ENCODE peak calls at places on chromosomes 13 and 19, in nine cellular contexts. One of them, this sample, is unnamed.

GRCh38 chr13:60583911-60584753 is 187.1 kb downstream of the TDRD3 start:
- DNase-seq in GM12865: peak; percentile 5
- DNase-seq in cardiac fibroblast: peak; percentile 72
- DNase-seq in fibroblast of pulmonary artery: peak; percentile 66
- DNase-seq in sigmoid colon: no peak
- DNase-seq in nephron progenitor cell: no peak
- DNase-seq in A549: peak; percentile 6
- DNase-seq in mesothelial cell of epicardium: no peak
- DNase-seq in brain microvascular endothelial cell: peak; percentile 91
- DNase-seq in this sample: no peak

GRCh38 chr19:28437390-28438346 is 775.3 kb downstream of the UQCRFS1 start:
- DNase-seq in GM12865: no peak
- DNase-seq in cardiac fibroblast: no peak
- DNase-seq in fibroblast of pulmonary artery: no peak
- DNase-seq in sigmoid colon: no peak
- DNase-seq in nephron progenitor cell: no peak
- DNase-seq in A549: no peak
- DNase-seq in mesothelial cell of epicardium: no peak
- DNase-seq in brain microvascular endothelial cell: no peak
- DNase-seq in this sample: no peak

GRCh38 chr13:73622375-73622774 is 511.8 kb downstream of the KLF12 start:
- DNase-seq in GM12865: no peak
- DNase-seq in cardiac fibroblast: peak; percentile 10
- DNase-seq in fibroblast of pulmonary artery: peak; percentile 25
- DNase-seq in sigmoid colon: no peak
- DNase-seq in nephron progenitor cell: no peak
- DNase-seq in A549: no peak
- DNase-seq in mesothelial cell of epicardium: no peak
- DNase-seq in brain microvascular endothelial cell: no peak
- DNase-seq in this sample: no peak

GRCh38 chr13:73715114-73715909 is 418.9 kb downstream of the KLF12 start:
- DNase-seq in GM12865: peak; percentile 67
- DNase-seq in cardiac fibroblast: no peak
- DNase-seq in fibroblast of pulmonary artery: no peak
- DNase-seq in sigmoid colon: no peak
- DNase-seq in nephron progenitor cell: no peak
- DNase-seq in A549: no peak
- DNase-seq in mesothelial cell of epicardium: no peak
- DNase-seq in brain microvascular endothelial cell: no peak
- DNase-seq in this sample: peak; percentile 39

GRCh38 chr13:36778083-36778671 is 40.8 kb upstream of the RFXAP start:
- DNase-seq in GM12865: peak; percentile 54
- DNase-seq in cardiac fibroblast: peak; percentile 38
- DNase-seq in fibroblast of pulmonary artery: peak; percentile 22
- DNase-seq in sigmoid colon: no peak
- DNase-seq in nephron progenitor cell: peak; percentile 54
- DNase-seq in A549: no peak
- DNase-seq in mesothelial cell of epicardium: no peak
- DNase-seq in brain microvascular endothelial cell: peak; percentile 72
- DNase-seq in this sample: no peak

GRCh38 chr19:41959056-41960053 is at the start of gene RABAC1:
- DNase-seq in GM12865: peak; percentile 93
- DNase-seq in cardiac fibroblast: peak; percentile 90
- DNase-seq in fibroblast of pulmonary artery: peak; percentile 92
- DNase-seq in sigmoid colon: peak; percentile 94
- DNase-seq in nephron progenitor cell: peak; percentile 91
- DNase-seq in A549: peak; percentile 97
- DNase-seq in mesothelial cell of epicardium: peak; percentile 80
- DNase-seq in brain microvascular endothelial cell: peak; percentile 89
- DNase-seq in this sample: peak; percentile 72

GRCh38 chr13:101845501-101846012 is 393.1 kb downstream of the ITGBL1 start:
- DNase-seq in GM12865: no peak
- DNase-seq in cardiac fibroblast: no peak
- DNase-seq in fibroblast of pulmonary artery: no peak
- DNase-seq in sigmoid colon: no peak
- DNase-seq in nephron progenitor cell: no peak
- DNase-seq in A549: no peak
- DNase-seq in mesothelial cell of epicardium: no peak
- DNase-seq in brain microvascular endothelial cell: peak; percentile 44
- DNase-seq in this sample: no peak

GRCh38 chr13:43339843-43340550 is 316.6 kb downstream of the DNAJC15 start:
- DNase-seq in GM12865: no peak
- DNase-seq in cardiac fibroblast: no peak
- DNase-seq in fibroblast of pulmonary artery: no peak
- DNase-seq in sigmoid colon: no peak
- DNase-seq in nephron progenitor cell: no peak
- DNase-seq in A549: no peak
- DNase-seq in mesothelial cell of epicardium: no peak
- DNase-seq in brain microvascular endothelial cell: no peak
- DNase-seq in this sample: no peak

GRCh38 chr13:31261241-31261640 is 61.5 kb downstream of the B3GLCT start:
- DNase-seq in GM12865: no peak
- DNase-seq in cardiac fibroblast: no peak
- DNase-seq in fibroblast of pulmonary artery: no peak
- DNase-seq in sigmoid colon: no peak
- DNase-seq in nephron progenitor cell: no peak
- DNase-seq in A549: no peak
- DNase-seq in mesothelial cell of epicardium: no peak
- DNase-seq in brain microvascular endothelial cell: no peak
- DNase-seq in this sample: no peak

GRCh38 chr13:100088648-100089601 is at the start of gene PCCA:
- DNase-seq in GM12865: peak; percentile 95
- DNase-seq in cardiac fibroblast: peak; percentile 95
- DNase-seq in fibroblast of pulmonary artery: peak; percentile 93
- DNase-seq in sigmoid colon: peak; percentile 97
- DNase-seq in nephron progenitor cell: peak; percentile 99
- DNase-seq in A549: peak; percentile 84
- DNase-seq in mesothelial cell of epicardium: peak; percentile 80
- DNase-seq in brain microvascular endothelial cell: peak; percentile 94
- DNase-seq in this sample: peak; percentile 74

GRCh38 chr13:78100481-78100880 is 181.8 kb upstream of the EDNRB start:
- DNase-seq in GM12865: no peak
- DNase-seq in cardiac fibroblast: no peak
- DNase-seq in fibroblast of pulmonary artery: no peak
- DNase-seq in sigmoid colon: no peak
- DNase-seq in nephron progenitor cell: no peak
- DNase-seq in A549: no peak
- DNase-seq in mesothelial cell of epicardium: no peak
- DNase-seq in brain microvascular endothelial cell: no peak
- DNase-seq in this sample: no peak
- TF ChIP-seq CTCF in GM12865: no peak
- TF ChIP-seq CTCF in cardiac fibroblast: no peak
- TF ChIP-seq CTCF in fibroblast of pulmonary artery: no peak
- TF ChIP-seq CTCF in sigmoid colon: no peak
- TF ChIP-seq CTCF in nephron progenitor cell: no peak
- TF ChIP-seq CTCF in A549: no peak
- TF ChIP-seq CTCF in mesothelial cell of epicardium: no peak
- TF ChIP-seq CTCF in brain microvascular endothelial cell: no peak
- TF ChIP-seq CTCF in this sample: no peak

GRCh38 chr13:112058519-112058873 is 8.5 kb upstream of the SOX1 start:
- DNase-seq in GM12865: no peak
- DNase-seq in cardiac fibroblast: no peak
- DNase-seq in fibroblast of pulmonary artery: no peak
- DNase-seq in sigmoid colon: no peak
- DNase-seq in nephron progenitor cell: no peak
- DNase-seq in A549: no peak
- DNase-seq in mesothelial cell of epicardium: no peak
- DNase-seq in brain microvascular endothelial cell: no peak
- DNase-seq in this sample: no peak
- TF ChIP-seq CTCF in GM12865: no peak
- TF ChIP-seq CTCF in cardiac fibroblast: no peak
- TF ChIP-seq CTCF in fibroblast of pulmonary artery: no peak
- TF ChIP-seq CTCF in sigmoid colon: no peak
- TF ChIP-seq CTCF in nephron progenitor cell: no peak
- TF ChIP-seq CTCF in A549: no peak
- TF ChIP-seq CTCF in mesothelial cell of epicardium: no peak
- TF ChIP-seq CTCF in brain microvascular endothelial cell: no peak
- TF ChIP-seq CTCF in this sample: no peak

GRCh38 chr13:76016799-76017198 is 380.7 kb downstream of the LMO7 start:
- DNase-seq in GM12865: peak; percentile 52
- DNase-seq in cardiac fibroblast: peak; percentile 40
- DNase-seq in fibroblast of pulmonary artery: peak; percentile 46
- DNase-seq in sigmoid colon: no peak
- DNase-seq in nephron progenitor cell: peak; percentile 7
- DNase-seq in A549: peak; percentile 43
- DNase-seq in mesothelial cell of epicardium: no peak
- DNase-seq in brain microvascular endothelial cell: peak; percentile 54
- DNase-seq in this sample: no peak
- TF ChIP-seq CTCF in GM12865: peak; percentile 58
- TF ChIP-seq CTCF in cardiac fibroblast: peak; percentile 60
- TF ChIP-seq CTCF in fibroblast of pulmonary artery: peak; percentile 57
- TF ChIP-seq CTCF in sigmoid colon: no peak
- TF ChIP-seq CTCF in nephron progenitor cell: peak; percentile 4
- TF ChIP-seq CTCF in A549: peak; percentile 22
- TF ChIP-seq CTCF in mesothelial cell of epicardium: no peak
- TF ChIP-seq CTCF in brain microvascular endothelial cell: peak; percentile 73
- TF ChIP-seq CTCF in this sample: no peak

DNA sequence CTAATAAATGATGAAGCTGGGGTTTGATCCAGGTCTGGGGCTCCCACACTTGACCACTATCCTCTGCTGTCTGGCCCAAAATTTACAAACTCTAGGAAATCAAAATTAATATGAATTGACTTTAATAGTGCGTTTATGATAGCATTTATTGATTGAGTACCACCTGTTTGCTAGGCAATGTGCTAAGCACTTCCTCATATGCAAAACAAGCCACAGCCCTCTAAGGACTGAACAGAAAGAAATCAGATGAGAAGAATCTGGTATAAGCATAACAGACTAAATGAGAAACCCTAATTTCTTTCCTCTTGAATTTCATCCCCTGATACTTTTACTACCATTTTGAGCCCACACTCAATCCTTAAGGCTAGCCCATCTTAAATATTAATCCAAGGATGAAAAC is 6.6 kb upstream of the MLNR start:
- DNase-seq in GM12865: no peak
- DNase-seq in cardiac fibroblast: no peak
- DNase-seq in fibroblast of pulmonary artery: no peak
- DNase-seq in sigmoid colon: no peak
- DNase-seq in nephron progenitor cell: no peak
- DNase-seq in A549: no peak
- DNase-seq in mesothelial cell of epicardium: no peak
- DNase-seq in brain microvascular endothelial cell: no peak
- DNase-seq in this sample: no peak
- TF ChIP-seq CTCF in GM12865: no peak
- TF ChIP-seq CTCF in cardiac fibroblast: no peak
- TF ChIP-seq CTCF in fibroblast of pulmonary artery: no peak
- TF ChIP-seq CTCF in sigmoid colon: no peak
- TF ChIP-seq CTCF in nephron progenitor cell: no peak
- TF ChIP-seq CTCF in A549: no peak
- TF ChIP-seq CTCF in mesothelial cell of epicardium: no peak
- TF ChIP-seq CTCF in brain microvascular endothelial cell: no peak
- TF ChIP-seq CTCF in this sample: no peak

GRCh38 chr13:28533441-28534166 is 38.7 kb upstream of the FLT1 start:
- DNase-seq in GM12865: no peak
- DNase-seq in cardiac fibroblast: no peak
- DNase-seq in fibroblast of pulmonary artery: no peak
- DNase-seq in sigmoid colon: no peak
- DNase-seq in nephron progenitor cell: no peak
- DNase-seq in A549: no peak
- DNase-seq in mesothelial cell of epicardium: no peak
- DNase-seq in brain microvascular endothelial cell: no peak
- DNase-seq in this sample: no peak
- TF ChIP-seq CTCF in GM12865: no peak
- TF ChIP-seq CTCF in cardiac fibroblast: no peak
- TF ChIP-seq CTCF in fibroblast of pulmonary artery: no peak
- TF ChIP-seq CTCF in sigmoid colon: no peak
- TF ChIP-seq CTCF in nephron progenitor cell: no peak
- TF ChIP-seq CTCF in A549: no peak
- TF ChIP-seq CTCF in mesothelial cell of epicardium: no peak
- TF ChIP-seq CTCF in brain microvascular endothelial cell: no peak
- TF ChIP-seq CTCF in this sample: no peak

DNA sequence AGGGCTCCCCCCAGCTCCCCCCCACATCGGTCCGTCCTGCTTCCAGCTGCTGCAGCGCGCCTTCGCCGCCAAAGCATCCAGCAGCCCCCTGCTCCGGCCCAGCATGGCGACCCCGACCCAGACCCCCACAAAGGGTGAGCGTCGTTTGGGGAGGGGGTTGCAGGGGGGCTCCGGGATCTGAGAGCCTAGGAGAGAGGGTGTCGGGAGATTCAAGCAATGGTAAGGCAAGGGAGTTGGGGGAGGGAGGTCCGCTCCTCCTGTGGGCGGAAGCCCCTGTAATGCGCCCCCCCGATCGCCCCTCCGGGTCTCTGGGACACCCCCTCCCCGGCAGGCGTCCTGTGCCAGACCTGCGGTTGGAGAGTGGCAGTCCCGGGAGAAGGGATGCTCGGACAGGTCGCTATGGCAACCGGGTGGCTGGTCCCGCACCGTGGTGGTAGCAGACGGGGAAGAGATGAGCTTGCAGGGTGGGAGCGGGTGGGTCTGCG is at the start of gene FXYD7:
- DNase-seq in GM12865: no peak
- DNase-seq in cardiac fibroblast: no peak
- DNase-seq in fibroblast of pulmonary artery: no peak
- DNase-seq in sigmoid colon: no peak
- DNase-seq in nephron progenitor cell: peak; percentile 56
- DNase-seq in A549: no peak
- DNase-seq in mesothelial cell of epicardium: no peak
- DNase-seq in brain microvascular endothelial cell: no peak
- DNase-seq in this sample: no peak
- TF ChIP-seq CTCF in GM12865: no peak
- TF ChIP-seq CTCF in cardiac fibroblast: no peak
- TF ChIP-seq CTCF in fibroblast of pulmonary artery: no peak
- TF ChIP-seq CTCF in sigmoid colon: no peak
- TF ChIP-seq CTCF in nephron progenitor cell: no peak
- TF ChIP-seq CTCF in A549: peak; percentile 1
- TF ChIP-seq CTCF in mesothelial cell of epicardium: peak; percentile 59
- TF ChIP-seq CTCF in brain microvascular endothelial cell: no peak
- TF ChIP-seq CTCF in this sample: peak; percentile 50

DNA sequence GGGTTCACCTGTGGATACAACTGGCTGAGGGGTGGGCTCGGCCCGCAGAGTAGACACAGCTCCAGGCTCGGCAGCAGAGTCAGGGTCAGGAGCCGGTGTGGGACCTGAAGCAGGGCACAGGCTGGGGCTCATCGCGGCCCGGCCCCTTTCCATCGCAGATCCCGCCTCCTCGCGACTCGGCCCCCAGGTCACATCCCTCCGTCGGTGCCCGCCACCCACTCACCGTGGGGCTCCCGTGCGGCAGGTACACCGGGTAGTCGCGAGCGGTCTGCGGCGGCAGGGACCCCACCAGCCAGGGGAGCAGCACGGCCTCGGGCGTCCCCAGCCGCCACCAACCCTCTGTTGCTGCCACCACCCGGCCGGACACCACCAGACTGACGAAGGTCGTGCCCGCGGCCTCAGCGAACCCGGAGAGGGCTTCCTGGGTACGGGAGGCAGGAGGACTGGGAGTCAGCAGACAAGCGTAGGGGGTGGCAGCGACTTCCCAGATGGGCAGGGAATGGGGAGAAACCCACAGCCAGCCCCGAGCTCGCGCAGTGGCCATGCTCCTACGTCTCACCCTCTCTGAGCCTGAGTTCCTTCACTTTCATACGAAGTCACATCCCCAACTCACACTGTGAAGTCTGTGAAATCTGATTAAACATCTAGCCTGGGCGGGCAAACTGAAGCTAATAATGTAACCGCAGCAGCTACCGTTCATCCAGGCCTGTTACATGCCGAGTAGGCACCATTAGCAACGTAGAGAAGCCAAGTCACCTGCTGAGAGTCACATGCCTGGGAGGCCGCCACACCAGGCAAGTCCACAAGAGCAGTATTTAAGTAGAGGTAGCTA is 3.7 kb downstream of the FUZ start:
- DNase-seq in GM12865: peak; percentile 33
- DNase-seq in cardiac fibroblast: peak; percentile 19
- DNase-seq in fibroblast of pulmonary artery: no peak
- DNase-seq in sigmoid colon: peak; percentile 84
- DNase-seq in nephron progenitor cell: peak; percentile 61
- DNase-seq in A549: peak; percentile 42
- DNase-seq in mesothelial cell of epicardium: no peak
- DNase-seq in brain microvascular endothelial cell: no peak
- DNase-seq in this sample: peak; percentile 65
- TF ChIP-seq CTCF in GM12865: no peak
- TF ChIP-seq CTCF in cardiac fibroblast: no peak
- TF ChIP-seq CTCF in fibroblast of pulmonary artery: no peak
- TF ChIP-seq CTCF in sigmoid colon: no peak
- TF ChIP-seq CTCF in nephron progenitor cell: no peak
- TF ChIP-seq CTCF in A549: peak; percentile 15
- TF ChIP-seq CTCF in mesothelial cell of epicardium: no peak
- TF ChIP-seq CTCF in brain microvascular endothelial cell: no peak
- TF ChIP-seq CTCF in this sample: no peak